ENCODE peak calls at places on chromosomes 3 and 15, in five cellular contexts. G is A549, K is psoas muscle, A is transverse colon, P is right atrium auricular region. I is an unnamed sample. For H3K4me1, the result is how much of the 10 kb centered on the place peaks cover.

GRCh38 chr3:183959214-183959613 is 58.5 kb downstream of the ABCC5 start:
- DNase-seq in A (peak), P (no peak), G (peak), K (no peak), I (no peak)

GRCh38 chr3:177468331-177468730 is 271.0 kb upstream of the TBL1XR1 start:
- DNase-seq in G (no peak), P (peak), K (no peak), A (no peak), I (peak)

GRCh38 chr3:40690696-40691597 is 166.2 kb downstream of the ZNF621 start:
- DNase-seq in P (peak), K (peak), A (peak), G (no peak), I (no peak)

GRCh38 chr15:97521390-97521789 is 439.1 kb upstream of the ARRDC4 start:
- DNase-seq in K (no peak), G (no peak), P (no peak), A (no peak), I (no peak)

GRCh38 chr3:98817546-98817945 is 54.4 kb downstream of the ST3GAL6 start:
- DNase-seq in P (no peak), K (no peak), G (peak), A (no peak), I (peak)

GRCh38 chr15:50298340-50298739 is 32.8 kb upstream of the HDC start:
- DNase-seq in K (no peak), P (no peak), G (no peak), A (no peak), I (no peak)

GRCh38 chr3:51684971-51685751 is 14.1 kb downstream of the TEX264 start:
- DNase-seq in P (no peak), G (no peak), A (no peak), K (no peak), I (no peak)

GRCh38 chr3:178966299-178967183 is 105.1 kb downstream of the ZMAT3 start:
- DNase-seq in G (no peak), P (no peak), A (no peak), K (no peak), I (no peak)

GRCh38 chr3:160379628-160380214 is 19.3 kb downstream of the IFT80 start:
- DNase-seq in A (no peak), P (no peak), K (no peak), G (no peak), I (no peak)

GRCh38 chr15:71709808-71710418 is 100.4 kb upstream of the NR2E3 start:
- DNase-seq in G (no peak), K (no peak), A (no peak), P (no peak), I (no peak)

GRCh38 chr3:171054921-171055320 is 28.4 kb upstream of the SLC2A2 start:
- DNase-seq in K (no peak), P (no peak), G (no peak), A (no peak), I (no peak)

GRCh38 chr3:151391715-151392114 is 7.2 kb upstream of the P2RY12 start:
- DNase-seq in P (no peak), K (no peak), A (no peak), G (no peak), I (no peak)

GRCh38 chr15:20353966-20354883 is 187.4 kb downstream of the GOLGA6L6 start:
- DNase-seq in P (peak), K (peak), A (no peak), G (no peak), I (no peak)

DNA sequence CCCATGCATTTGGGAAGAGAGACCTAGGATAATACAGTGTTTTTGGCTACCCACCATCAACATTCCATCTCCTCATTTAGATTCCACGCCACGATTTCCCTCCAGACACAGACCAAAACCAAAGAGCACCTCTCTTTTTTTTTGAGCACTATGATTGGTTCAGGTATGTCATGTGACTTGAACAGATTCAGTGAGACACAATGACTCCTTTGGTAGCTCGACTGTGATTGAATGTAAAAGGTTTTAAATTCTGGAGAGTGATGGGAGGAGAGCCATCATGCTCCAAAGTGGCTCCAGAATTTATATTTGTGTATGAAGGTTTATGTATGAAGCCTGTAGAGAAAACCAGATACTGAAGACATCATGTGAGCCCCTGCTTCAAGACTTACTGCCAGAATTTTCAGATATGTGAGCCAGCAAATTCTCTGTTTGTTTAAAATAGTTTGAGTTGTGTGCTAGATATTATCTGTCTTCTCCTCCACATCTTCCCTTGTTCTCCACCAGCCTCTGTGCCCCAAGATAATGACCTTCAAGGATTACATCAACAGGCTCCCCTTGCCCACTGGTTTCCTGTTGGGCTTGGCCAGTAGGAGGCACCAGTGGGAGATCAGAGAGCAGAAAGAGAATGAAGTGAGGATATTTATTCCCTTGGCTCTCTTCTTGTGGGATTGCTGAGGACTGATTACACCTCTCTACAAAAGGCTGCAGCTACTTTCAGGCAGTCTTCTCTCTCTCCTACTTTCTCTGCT is 12.5 kb downstream of the MYD88 start:
- DNase-seq in A (no peak), G (no peak), K (no peak), P (no peak), I (no peak)
- H3K4me1 ChIP-seq in A (under half), G (under half), K (under half), P (under half), I (under half)

DNA sequence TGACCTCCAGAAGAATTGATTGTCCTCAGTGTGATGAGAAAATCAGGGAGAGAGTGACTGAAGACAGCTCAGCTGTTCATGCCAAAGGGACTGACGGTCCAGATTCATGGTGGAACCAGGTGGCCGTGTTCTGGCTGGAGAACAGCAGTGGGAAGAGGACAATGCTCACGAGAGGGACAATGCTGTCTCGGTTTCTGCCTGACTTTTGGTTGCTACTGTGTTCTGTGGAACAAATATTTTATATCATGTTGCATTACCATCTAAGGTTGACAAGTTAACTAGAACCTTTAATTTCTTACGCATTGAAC is 58.0 kb upstream of the ULK4 start:
- DNase-seq in P (no peak), K (no peak), G (no peak), A (no peak), I (no peak)
- H3K27ac ChIP-seq in P (peak), K (peak), G (no peak), A (peak), I (no peak)

GRCh38 chr15:73050561-73051297 is 1.5 kb upstream of the NEO1 start:
- DNase-seq in K (no peak), P (no peak), A (no peak), G (no peak), I (no peak)
- H3K4me3 ChIP-seq in K (peak), P (peak), A (no peak), G (peak), I (peak)

DNA sequence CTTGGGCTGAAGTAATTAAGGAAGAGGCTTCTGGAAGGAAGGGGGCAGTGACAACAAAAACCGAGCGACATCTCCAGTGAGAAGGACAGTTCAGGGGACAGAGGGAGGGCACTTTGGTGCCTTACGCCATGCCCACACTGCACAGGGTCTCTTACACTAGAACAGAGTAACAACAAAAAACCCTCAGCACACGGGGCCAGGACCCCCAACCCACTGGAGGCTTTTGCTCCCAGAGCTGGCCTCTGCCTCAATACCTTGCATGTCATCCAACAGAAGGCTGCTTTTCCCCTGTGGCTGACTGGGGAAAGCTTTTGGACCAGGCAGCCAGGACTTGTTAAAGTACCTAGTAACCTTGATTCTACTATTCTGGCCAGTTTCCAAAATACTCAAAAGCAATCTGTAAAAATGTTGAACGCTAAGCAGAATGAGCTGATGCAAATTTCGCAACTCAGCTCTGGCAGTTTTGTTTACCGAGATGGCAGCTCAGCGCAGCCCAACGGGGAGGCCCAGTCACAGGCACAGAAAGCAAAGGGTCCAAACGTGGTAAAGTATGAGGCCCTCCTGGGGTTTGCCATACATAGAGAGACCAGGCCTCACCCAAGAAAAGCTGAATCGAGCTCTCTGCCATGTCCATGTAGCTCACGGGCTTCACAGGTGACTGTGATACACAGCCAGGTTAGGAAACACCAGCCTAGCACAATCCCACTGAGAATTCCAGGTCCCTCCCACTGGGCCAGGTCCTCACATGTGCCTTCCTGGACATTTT is 6.1 kb downstream of the CHCHD4 start:
- DNase-seq in K (no peak), G (no peak), A (no peak), P (peak), I (no peak)
- H3K4me1 ChIP-seq in K (under half), G (under half), A (under half), P (under half), I (under half)

GRCh38 chr3:58335432-58335947 is 2.8 kb downstream of the PXK start:
- DNase-seq in A (no peak), K (no peak), G (no peak), P (no peak), I (no peak)
- H3K27ac ChIP-seq in A (peak), K (peak), G (peak), P (peak), I (no peak)

GRCh38 chr15:34214135-34214534 is 4.2 kb upstream of the KATNBL1 start:
- DNase-seq in K (no peak), A (no peak), G (no peak), P (no peak), I (no peak)
- H3K4me3 ChIP-seq in K (no peak), A (no peak), G (no peak), P (no peak), I (no peak)

DNA sequence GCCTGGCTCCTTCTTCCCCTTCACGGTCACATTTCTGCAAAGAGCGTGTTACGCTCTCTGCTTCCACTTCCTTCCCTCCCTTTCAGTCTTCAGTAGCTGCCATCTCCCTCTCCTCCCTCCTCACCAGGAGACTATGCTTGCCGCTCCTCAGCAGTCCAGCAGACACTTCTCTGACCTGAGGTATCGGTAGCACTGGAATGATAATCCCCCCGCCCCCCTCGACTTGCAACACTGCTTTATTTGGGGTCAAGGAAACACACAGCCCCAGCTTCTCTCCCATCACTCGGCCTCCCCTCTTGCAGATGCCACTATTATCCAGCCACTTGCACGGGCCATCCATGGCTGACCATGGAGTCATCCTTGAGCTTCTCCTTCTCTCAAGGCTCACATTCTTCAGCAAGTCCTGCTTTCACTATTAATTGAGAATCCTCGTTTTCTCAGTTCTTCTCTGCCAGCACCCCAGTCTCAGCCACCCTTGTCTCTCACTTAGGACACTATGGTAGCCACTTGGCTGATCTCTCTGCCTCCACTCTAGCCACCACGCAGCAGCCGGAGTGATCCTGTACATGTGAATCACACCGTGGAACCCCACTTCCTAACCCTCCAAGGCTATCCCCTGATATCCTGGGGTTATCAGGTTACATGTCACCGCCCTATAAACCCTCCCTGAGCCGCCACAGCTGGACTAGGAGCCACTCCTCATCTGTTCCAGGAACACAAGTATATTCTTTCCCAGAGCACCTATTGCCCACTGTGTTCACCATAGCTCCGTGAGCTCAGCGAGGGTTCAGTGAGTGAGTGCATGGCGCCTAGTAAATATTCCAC is 960 bp upstream of the PARP14 start:
- DNase-seq in P (peak), A (peak), K (peak), G (peak), I (peak)
- H3K4me1 ChIP-seq in P (under half), A (under half), K (under half), G (under half), I (under half)

GRCh38 chr3:95343767-95344166 is 1280.9 kb downstream of the NSUN3 start:
- DNase-seq in G (no peak), K (no peak), A (no peak), P (no peak), I (no peak)

GRCh38 chr3:95351158-95351557 is 1288.3 kb downstream of the NSUN3 start:
- DNase-seq in K (no peak), P (no peak), A (no peak), G (no peak), I (no peak)

GRCh38 chr3:95350066-95350465 is 1287.2 kb downstream of the NSUN3 start:
- DNase-seq in P (no peak), G (no peak), A (no peak), K (no peak), I (no peak)

GRCh38 chr3:95354494-95354893 is 1291.6 kb downstream of the NSUN3 start:
- DNase-seq in P (no peak), A (no peak), K (no peak), G (no peak), I (no peak)

DNA sequence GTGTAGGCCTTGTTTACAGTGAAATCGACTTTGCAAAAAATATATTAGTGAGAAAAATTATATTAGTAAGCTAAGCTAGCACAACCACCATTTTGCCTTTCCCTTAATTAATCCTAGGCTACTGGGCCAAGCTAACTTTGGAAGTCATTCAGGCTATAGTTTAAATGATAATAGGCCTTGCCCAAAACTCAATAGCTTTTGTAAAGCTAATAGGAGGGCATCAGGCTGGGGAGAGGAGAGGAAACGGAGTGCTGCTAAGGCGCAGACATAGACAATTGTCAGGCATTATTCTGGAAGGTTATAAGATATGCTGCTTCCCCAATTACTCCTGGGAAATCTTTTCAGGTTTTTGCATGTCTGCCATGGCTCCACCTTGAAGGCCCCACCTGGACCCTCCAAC is 1286.0 kb downstream of the NSUN3 start:
- DNase-seq in G (no peak), A (no peak), K (no peak), P (no peak), I (no peak)
- H3K27ac ChIP-seq in G (no peak), A (no peak), K (no peak), P (no peak), I (no peak)

I was measured in SJCRH30.